ENCODE peak calls at places on chromosomes 4 and X, in four cellular contexts. K is GM23338, Y is neural progenitor cell, F is psoas muscle. N is an unnamed sample.

GRCh38 chr4:138184881-138185280 is 57.3 kb downstream of the SLC7A11 start:
- DNase-seq in Y (no peak), F (no peak), K (no peak), N (no peak)

GRCh38 chr4:10200869-10201268 is 84.3 kb upstream of the WDR1 start:
- DNase-seq in F (no peak), Y (no peak), K (no peak), N (no peak)

GRCh38 chr4:113684534-113685091 is 76.9 kb downstream of the CAMK2D start:
- DNase-seq in F (peak), Y (peak), K (peak), N (peak)

GRCh38 chr4:159515314-159516025 is 412.6 kb downstream of the RAPGEF2 start:
- DNase-seq in K (no peak), F (no peak), Y (no peak), N (no peak)

GRCh38 chr4:189202182-189202868 is 738.3 kb upstream of the FRG1 start:
- DNase-seq in F (peak), K (peak), Y (peak), N (peak)

GRCh38 chr4:34964613-34965012 is 1279.7 kb downstream of the ARAP2 start:
- DNase-seq in K (peak), Y (peak), F (no peak), N (no peak)

GRCh38 chrX:13647709-13648212 is 5.2 kb upstream of the TCEANC start:
- DNase-seq in K (no peak), F (no peak), Y (no peak), N (peak)

GRCh38 chr4:140106277-140106842 is 47.6 kb downstream of the MAML3 start:
- DNase-seq in Y (no peak), K (no peak), F (no peak), N (no peak)

GRCh38 chr4:40648742-40649281 is 19.1 kb upstream of the RBM47 start:
- DNase-seq in F (no peak), K (peak), Y (no peak), N (peak)

GRCh38 chrX:35166023-35166422 is 223.4 kb downstream of the FAM47B start:
- DNase-seq in K (no peak), F (no peak), Y (peak), N (no peak)

GRCh38 chr4:1233641-1234277 is 15.2 kb downstream of the CTBP1 start:
- DNase-seq in K (no peak), Y (no peak), F (peak), N (peak)

GRCh38 chr4:87523307-87523706 is 5.9 kb downstream of the SPARCL1 start:
- DNase-seq in K (no peak), F (no peak), Y (no peak), N (no peak)

GRCh38 chrX:151825927-151826471 is 86.7 kb upstream of the MAGEA4 start:
- DNase-seq in K (peak), F (no peak), Y (no peak), N (no peak)

GRCh38 chrX:123322531-123322930 is 138.5 kb downstream of the GRIA3 start:
- DNase-seq in Y (no peak), K (no peak), F (no peak), N (no peak)

GRCh38 chr4:7892212-7893019 is 47.2 kb downstream of the AFAP1 start:
- DNase-seq in F (no peak), K (no peak), Y (peak), N (no peak)

GRCh38 chr4:172997851-172998250 is 170.8 kb upstream of the GALNT7 start:
- DNase-seq in K (no peak), F (no peak), Y (no peak), N (no peak)

DNA sequence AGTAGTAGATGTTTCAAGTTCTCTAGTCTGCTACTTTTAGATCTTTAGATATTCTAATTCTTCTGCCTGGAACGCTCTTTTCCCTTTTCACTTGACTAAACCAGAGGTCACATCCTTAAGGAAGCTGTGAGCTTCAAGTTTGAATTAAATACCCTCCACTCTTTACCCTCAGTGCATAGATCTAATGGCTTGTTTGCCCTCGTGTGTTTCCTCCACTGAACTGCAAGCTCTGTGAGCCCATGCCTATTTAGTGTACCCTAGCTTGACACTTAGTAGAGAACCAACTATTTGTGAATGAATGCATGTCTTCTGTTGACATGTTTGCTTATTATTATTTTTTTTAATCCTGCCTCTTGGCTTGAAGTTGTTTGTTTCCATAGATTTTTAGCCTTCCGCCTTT is 138.3 kb downstream of the PDE5A start:
- DNase-seq in F (no peak), Y (peak), K (peak), N (no peak)
- TF ChIP-seq CTCF in F (no peak), Y (peak), K (peak), N (peak)

GRCh38 chr4:54187148-54187547 is 41.9 kb upstream of the PDGFRA start:
- DNase-seq in Y (no peak), F (no peak), K (no peak), N (peak)
- TF ChIP-seq CTCF in Y (no peak), F (no peak), K (no peak), N (peak)

DNA sequence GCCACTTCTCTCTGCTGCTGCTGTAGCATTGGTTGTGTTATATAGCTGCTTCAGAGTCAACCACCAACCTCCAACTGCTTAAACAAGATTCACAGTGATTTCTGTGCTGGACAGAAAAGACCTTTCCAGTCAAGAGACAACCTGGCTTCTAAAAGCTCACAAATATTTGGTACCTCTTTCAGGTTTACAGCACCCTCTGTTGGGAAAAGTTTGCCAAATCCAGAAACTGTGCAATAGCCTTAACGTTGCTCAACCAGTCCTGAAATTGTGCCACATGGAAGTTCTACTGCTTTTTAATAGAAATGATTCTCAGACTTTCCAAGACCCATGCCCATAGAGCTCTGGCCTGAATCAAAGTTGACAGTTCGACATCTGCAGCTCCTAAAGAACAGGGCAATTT is 842.1 kb upstream of the HTR2C start:
- DNase-seq in K (peak), F (no peak), Y (peak), N (no peak)
- TF ChIP-seq CTCF in K (peak), F (no peak), Y (peak), N (no peak)

DNA sequence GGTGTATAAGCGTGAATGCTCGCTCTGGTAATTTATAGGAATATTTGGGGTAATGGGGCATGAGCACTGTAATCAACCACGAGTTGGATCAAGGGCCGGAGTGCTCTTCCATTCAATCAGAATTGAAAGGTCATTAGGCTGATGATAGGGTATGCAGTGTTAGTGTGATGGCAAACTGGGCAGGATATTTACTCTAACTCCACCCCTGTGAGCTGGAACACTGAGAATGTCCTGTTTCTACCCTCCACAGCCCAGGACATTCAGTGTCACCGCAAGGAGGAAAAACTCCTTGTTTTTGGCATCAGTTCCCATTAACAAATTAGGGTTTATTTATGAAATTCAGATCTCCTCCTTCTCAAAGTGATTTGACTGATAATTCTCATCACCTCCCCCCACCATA is 137.8 kb downstream of the HS6ST2 start:
- DNase-seq in Y (no peak), F (no peak), K (no peak), N (no peak)
- TF ChIP-seq CTCF in Y (no peak), F (no peak), K (no peak), N (no peak)

GRCh38 chr4:163558539-163559044 is 64.1 kb downstream of the TMA16 start:
- DNase-seq in Y (no peak), F (no peak), K (no peak), N (no peak)

GRCh38 chr4:163553146-163553545 is 58.7 kb downstream of the TMA16 start:
- DNase-seq in F (no peak), K (no peak), Y (no peak), N (no peak)

GRCh38 chr4:163556650-163557391 is 62.3 kb downstream of the TMA16 start:
- DNase-seq in Y (no peak), F (no peak), K (no peak), N (no peak)

GRCh38 chr4:163554870-163555465 is 60.5 kb downstream of the TMA16 start:
- DNase-seq in F (no peak), K (peak), Y (no peak), N (no peak)

DNA sequence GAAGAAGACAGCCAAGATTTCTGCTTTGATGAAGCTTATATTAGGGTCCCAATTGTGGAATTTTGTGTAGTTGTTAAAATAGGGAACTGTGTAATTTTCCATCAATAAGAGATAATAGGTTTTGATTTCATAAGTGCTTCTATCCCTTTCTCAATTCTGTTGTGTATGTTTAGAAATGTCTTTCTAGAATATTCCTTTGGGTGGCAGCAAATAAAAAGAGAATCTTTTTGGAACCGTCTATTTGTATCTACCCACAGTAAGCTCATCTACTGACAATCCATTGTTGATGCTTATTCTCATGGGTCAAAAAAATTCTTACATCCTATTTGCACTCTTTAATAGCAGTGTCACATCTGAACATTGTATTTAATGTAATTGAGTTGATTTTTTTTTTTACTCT is 61.7 kb downstream of the TMA16 start:
- DNase-seq in Y (no peak), F (no peak), K (peak), N (no peak)
- TF ChIP-seq CTCF in Y (peak), F (no peak), K (peak), N (no peak)

DNA sequence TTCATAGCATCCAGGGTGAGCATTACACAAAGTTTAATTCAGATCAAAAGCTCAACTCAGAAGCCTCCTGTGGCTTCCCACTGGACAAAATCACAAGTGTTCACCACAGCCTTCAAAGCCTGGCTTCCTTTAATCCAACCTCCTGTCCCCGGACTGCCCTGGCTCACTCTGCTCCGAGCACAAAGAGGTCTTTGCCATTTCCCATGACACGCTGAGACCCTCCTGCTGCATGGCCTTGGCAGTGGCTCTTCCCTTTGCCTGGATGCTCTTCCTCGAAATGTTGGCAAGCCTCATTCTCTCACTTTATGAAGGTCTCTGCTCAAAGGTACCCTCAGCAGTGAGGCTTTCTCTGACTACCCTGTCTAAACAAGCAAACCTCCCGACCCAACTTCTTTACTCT is 41.0 kb downstream of the LDB2 start:
- DNase-seq in Y (no peak), K (no peak), F (no peak), N (no peak)
- TF ChIP-seq CTCF in Y (no peak), K (no peak), F (no peak), N (no peak)

DNA sequence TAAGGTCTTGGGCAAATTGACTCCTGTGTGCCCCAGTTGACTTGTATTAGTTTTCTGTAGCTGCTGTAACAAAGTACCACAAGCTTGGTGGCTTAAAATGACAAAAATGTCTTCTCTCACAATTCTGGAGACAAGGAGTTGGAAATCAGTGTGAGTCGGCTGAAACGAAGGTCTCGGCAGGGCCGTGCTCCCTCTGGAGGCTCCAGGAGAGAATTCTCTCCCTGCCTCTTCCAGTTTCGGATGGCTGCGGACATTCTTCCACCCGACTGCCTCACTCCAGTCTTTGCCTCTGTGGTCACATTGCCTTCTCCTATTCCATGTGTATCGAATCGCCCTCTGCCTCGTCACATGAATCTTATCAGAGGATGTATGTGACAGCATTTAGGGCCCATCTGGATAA is 66.0 kb upstream of the PHOX2B start:
- DNase-seq in K (peak), Y (peak), F (no peak), N (no peak)
- TF ChIP-seq CTCF in K (peak), Y (peak), F (no peak), N (peak)

GRCh38 chr4:152118108-152118507 is 357.3 kb upstream of the GATB start:
- DNase-seq in F (no peak), Y (no peak), K (no peak), N (no peak)
- TF ChIP-seq CTCF in F (no peak), Y (no peak), K (no peak), N (no peak)

DNA sequence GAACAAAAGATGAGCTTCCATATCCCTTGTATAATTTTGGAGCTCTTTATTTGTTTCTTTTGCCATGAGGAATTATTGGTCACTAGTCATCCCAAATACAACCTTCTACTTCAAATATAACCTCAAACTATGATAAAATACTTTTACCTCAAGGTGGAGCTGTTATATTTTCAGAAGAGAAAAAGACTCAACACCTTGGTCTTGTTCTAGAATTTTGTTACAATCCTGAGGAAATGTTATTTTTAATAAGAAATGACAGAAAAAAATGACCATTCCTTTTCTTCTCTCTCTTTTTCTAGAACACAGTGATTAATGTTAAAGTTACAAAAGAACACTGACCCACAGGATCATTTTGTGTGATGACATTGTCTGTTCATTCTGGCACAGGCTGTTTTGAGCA is 159.5 kb upstream of the CTSO start:
- DNase-seq in Y (no peak), K (peak), F (no peak), N (no peak)
- TF ChIP-seq CTCF in Y (peak), K (peak), F (no peak), N (peak)